ENCODE peak calls at places on chromosomes 12 and 14, in nine cellular contexts. H is GM23248; J is esophagus squamous epithelium; R is naive thymus-derived CD4-positive, alpha-beta T cell; L is lower lobe of right lung; A is psoas muscle; T is heart right ventricle; P is Panc1; I is cardiac muscle cell. S is an unnamed sample.

GRCh38 chr14:36506732-36507614 is 13.1 kb downstream of the NKX2-1 start:
- DNase-seq in J (no peak), H (no peak), I (no peak), L (peak; percentile 50), T (no peak), A (no peak), P (no peak), R (no peak), S (no peak)

GRCh38 chr12:95762123-95762785 is 28.3 kb downstream of the NTN4 start:
- DNase-seq in H (no peak), I (no peak), J (no peak), R (no peak), A (no peak), P (no peak), L (no peak), T (no peak), S (no peak)

GRCh38 chr12:57625261-57626032 is 7.6 kb downstream of the B4GALNT1 start:
- DNase-seq in A (peak; percentile 44), T (no peak), L (no peak), I (no peak), J (no peak), P (no peak), R (no peak), H (no peak), S (no peak)

GRCh38 chr12:2248087-2248900 is 195.5 kb downstream of the CACNA1C start:
- DNase-seq in J (no peak), P (no peak), T (no peak), H (peak; percentile 52), A (no peak), I (no peak), L (no peak), R (no peak), S (no peak)

GRCh38 chr12:2337031-2338010 is 284.5 kb downstream of the CACNA1C start:
- DNase-seq in J (no peak), R (no peak), L (no peak), A (no peak), P (no peak), T (no peak), I (no peak), H (no peak), S (no peak)

GRCh38 chr12:92398565-92399309 is 253.1 kb upstream of the BTG1 start:
- DNase-seq in R (peak; percentile 81), H (no peak), A (no peak), I (no peak), P (no peak), T (no peak), L (no peak), J (no peak), S (no peak)

GRCh38 chr12:102043928-102044327 is 17.9 kb downstream of the WASHC3 start:
- DNase-seq in H (no peak), J (no peak), P (no peak), T (no peak), R (peak; percentile 55), A (no peak), I (no peak), L (no peak), S (no peak)

GRCh38 chr14:84998216-84998615 is 531.7 kb upstream of the FLRT2 start:
- DNase-seq in T (no peak), H (no peak), A (no peak), P (no peak), I (no peak), J (no peak), R (no peak), L (no peak), S (no peak)

GRCh38 chr12:18782827-18783226 is 44.9 kb downstream of the CAPZA3 start:
- DNase-seq in P (no peak), A (no peak), T (no peak), J (no peak), R (no peak), L (no peak), H (peak; percentile 4), I (no peak), S (no peak)

GRCh38 chr12:85466906-85467305 is 186.9 kb downstream of the ALX1 start:
- DNase-seq in P (no peak), I (no peak), L (no peak), H (peak; percentile 37), A (no peak), T (no peak), J (no peak), R (no peak), S (no peak)

GRCh38 chr14:26833777-26834176 is 235.9 kb upstream of the NOVA1 start:
- DNase-seq in L (no peak), J (no peak), R (no peak), H (peak; percentile 6), T (no peak), A (no peak), I (no peak), P (no peak), S (no peak)

GRCh38 chr12:132795847-132796246 is 32.8 kb downstream of the GOLGA3 start:
- DNase-seq in P (no peak), T (no peak), J (no peak), H (no peak), A (no peak), I (no peak), R (no peak), L (no peak), S (no peak)
- H3K36me3 ChIP-seq in P (peaks cover 7% of the 10 kb centered on the region), T (peaks cover 89% of the 10 kb centered on the region), J (peaks cover 47% of the 10 kb centered on the region), H (peaks cover 56% of the 10 kb centered on the region), A (peaks cover 82% of the 10 kb centered on the region), I (peaks cover 52% of the 10 kb centered on the region), R (peaks cover 15% of the 10 kb centered on the region), L (peaks cover 85% of the 10 kb centered on the region), S (peaks cover 67% of the 10 kb centered on the region)

GRCh38 chr12:52195065-52195730 is 3.4 kb upstream of the KRT80 start:
- DNase-seq in R (no peak), H (no peak), T (no peak), L (no peak), A (no peak), J (no peak), P (no peak), I (no peak), S (no peak)
- H3K27ac ChIP-seq in R (no peak overlapping the region), H (no peak overlapping the region), T (no peak overlapping the region), L (peak overlapping the region; percentile 36), A (no peak overlapping the region), J (no peak overlapping the region), P (peak overlapping the region; percentile 95), I (no peak overlapping the region), S (no peak overlapping the region)

GRCh38 chr14:103339561-103339960 is 5.5 kb downstream of the EIF5 start:
- DNase-seq in R (no peak), J (no peak), P (no peak), I (no peak), A (no peak), T (no peak), L (no peak), H (no peak), S (no peak)

GRCh38 chr14:103337794-103338193 is 3.8 kb downstream of the EIF5 start:
- DNase-seq in A (no peak), P (no peak), R (no peak), H (no peak), T (no peak), J (no peak), I (no peak), L (no peak), S (no peak)

GRCh38 chr14:103334644-103335603 is 887 bp downstream of the EIF5 start:
- DNase-seq in P (no peak), R (peak; percentile 56), T (peak; percentile 68), L (peak; percentile 88), I (peak; percentile 72), A (peak; percentile 92), J (peak; percentile 27), H (peak; percentile 92), S (peak; percentile 79)

GRCh38 chr14:103333754-103334643 is at the start of gene EIF5:
- DNase-seq in J (peak; percentile 94), H (peak; percentile 100), T (peak; percentile 100), R (peak; percentile 99), I (peak; percentile 99), P (peak; percentile 81), A (peak; percentile 100), L (peak; percentile 99), S (peak; percentile 99)

DNA sequence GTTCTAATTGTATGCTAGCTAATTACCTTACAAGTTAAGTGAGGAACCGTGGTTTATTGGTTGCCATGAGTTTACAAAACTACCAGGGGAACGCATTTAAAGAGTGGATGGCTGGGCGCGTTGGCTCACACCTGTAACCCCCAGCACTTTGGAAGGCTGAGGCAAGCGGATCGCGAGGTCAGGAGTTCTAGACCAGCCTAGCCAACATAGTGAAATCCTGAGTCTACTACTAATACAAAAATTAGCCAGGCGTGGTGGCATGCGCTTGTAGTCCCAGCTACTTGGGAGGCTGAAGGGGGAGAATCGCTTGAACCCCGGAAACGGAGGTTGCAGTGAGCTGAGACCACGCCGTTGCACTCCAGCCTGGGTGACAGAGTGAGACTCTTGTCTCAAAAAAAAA is 2.2 kb downstream of the EIF5 start:
- DNase-seq in R (no peak), A (no peak), P (no peak), I (no peak), T (no peak), L (no peak), H (no peak), J (no peak), S (no peak)
- H3K36me3 ChIP-seq in R (peaks cover 49% of the 10 kb centered on the region), A (peaks cover 62% of the 10 kb centered on the region), P (peaks cover 58% of the 10 kb centered on the region), I (peaks cover 59% of the 10 kb centered on the region), T (peaks cover 59% of the 10 kb centered on the region), L (peaks cover 61% of the 10 kb centered on the region), H (peaks cover 60% of the 10 kb centered on the region), J (peaks cover 45% of the 10 kb centered on the region), S (peaks cover 65% of the 10 kb centered on the region)

GRCh38 chr12:14774944-14775651 is 28.2 kb downstream of the WBP11 start:
- DNase-seq in J (no peak), R (peak; percentile 31), T (peak; percentile 46), P (no peak), H (peak; percentile 82), A (peak; percentile 61), I (peak; percentile 10), L (peak; percentile 69), S (no peak)

GRCh38 chr12:14775652-14776020 is 27.6 kb downstream of the WBP11 start:
- DNase-seq in A (no peak), R (no peak), H (peak; percentile 80), J (no peak), T (no peak), I (no peak), P (no peak), L (no peak), S (no peak)

GRCh38 chr12:14774074-14774943 is 29.0 kb downstream of the WBP11 start:
- DNase-seq in L (peak; percentile 96), P (peak; percentile 91), I (peak; percentile 86), T (peak; percentile 96), J (peak; percentile 81), R (peak; percentile 91), A (peak; percentile 97), H (peak; percentile 98), S (no peak)

GRCh38 chr12:14777271-14777670 is 26.0 kb downstream of the WBP11 start:
- DNase-seq in A (no peak), H (peak; percentile 44), L (no peak), I (no peak), R (no peak), J (no peak), P (no peak), T (no peak), S (no peak)

DNA sequence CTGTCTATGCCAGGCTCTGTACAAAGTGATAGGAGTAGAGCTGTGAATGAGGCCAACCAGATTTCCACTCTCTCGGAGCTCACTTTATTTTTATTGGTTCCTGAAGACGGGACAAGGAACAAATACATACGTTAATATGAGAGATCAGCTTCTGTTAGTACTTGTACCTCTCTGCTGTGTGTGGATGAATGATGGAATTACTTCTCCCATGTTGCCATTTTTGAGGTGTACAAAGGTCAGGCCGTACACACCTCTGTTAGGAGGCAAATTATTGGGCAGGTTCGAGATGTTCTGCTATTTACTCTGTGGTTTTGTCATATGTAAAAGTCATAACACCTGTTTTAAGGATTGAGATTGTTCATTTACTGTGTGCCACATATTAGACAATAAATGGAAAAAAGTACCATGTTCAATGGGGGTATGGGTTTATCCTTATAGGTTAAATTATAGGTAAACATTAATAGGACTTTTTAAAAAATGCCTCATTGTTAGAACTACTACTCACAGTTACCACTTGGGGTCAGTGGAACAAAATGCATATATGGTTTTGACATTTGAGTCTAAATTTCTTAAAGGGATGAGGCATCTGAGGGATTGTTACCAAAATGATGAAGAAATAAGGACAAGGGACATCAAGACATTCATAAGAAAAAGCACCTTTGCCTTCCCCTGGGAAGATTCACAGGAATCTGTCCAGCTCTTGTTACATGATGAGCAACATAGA is 26.9 kb downstream of the WBP11 start:
- DNase-seq in H (peak; percentile 51), P (no peak), L (no peak), I (no peak), R (no peak), J (no peak), A (no peak), T (no peak), S (no peak)
- H3K27ac ChIP-seq in H (peak overlapping the region; percentile 87), P (peak overlapping the region; percentile 93), L (peak overlapping the region; percentile 97), I (no peak overlapping the region), R (no peak overlapping the region), J (peak overlapping the region; percentile 99), A (peak overlapping the region; percentile 91), T (peak overlapping the region; percentile 93), S (no peak overlapping the region)

S was measured in SJCRH30.